ENCODE peak calls at places on chromosome 11, in four cellular contexts. One of them, this sample, is unnamed. For H3K4me1, the result is how much of the 10 kb centered on the place peaks cover.

GRCh38 chr11:123577081-123577598 is 77.3 kb downstream of the SCN3B start:
- DNase-seq in trophoblast cell: peak
- DNase-seq in GM23338: peak
- DNase-seq in astrocyte: peak
- DNase-seq in this sample: no peak

GRCh38 chr11:65899356-65900124 is 648 bp downstream of the FOSL1 start:
- DNase-seq in trophoblast cell: peak
- DNase-seq in GM23338: peak
- DNase-seq in astrocyte: peak
- DNase-seq in this sample: peak

GRCh38 chr11:128714881-128715280 is 21.0 kb downstream of the FLI1 start:
- DNase-seq in trophoblast cell: peak
- DNase-seq in GM23338: no peak
- DNase-seq in astrocyte: peak
- DNase-seq in this sample: peak

GRCh38 chr11:3195251-3196160 is 23.1 kb downstream of the MRGPRG start:
- DNase-seq in trophoblast cell: no peak
- DNase-seq in GM23338: peak
- DNase-seq in astrocyte: no peak
- DNase-seq in this sample: no peak

GRCh38 chr11:75113049-75113448 is 16.4 kb upstream of the OR2AT4 start:
- DNase-seq in trophoblast cell: no peak
- DNase-seq in GM23338: no peak
- DNase-seq in astrocyte: no peak
- DNase-seq in this sample: no peak

GRCh38 chr11:66334605-66335442 is 1.4 kb downstream of the RIN1 start:
- DNase-seq in trophoblast cell: no peak
- DNase-seq in GM23338: no peak
- DNase-seq in astrocyte: no peak
- DNase-seq in this sample: no peak

GRCh38 chr11:108199446-108200321 is 22.8 kb downstream of the NPAT start:
- DNase-seq in trophoblast cell: peak
- DNase-seq in GM23338: peak
- DNase-seq in astrocyte: peak
- DNase-seq in this sample: peak

GRCh38 chr11:108881136-108881535 is 216.3 kb downstream of the DDX10 start:
- DNase-seq in trophoblast cell: no peak
- DNase-seq in GM23338: no peak
- DNase-seq in astrocyte: no peak
- DNase-seq in this sample: no peak

GRCh38 chr11:103544874-103545273 is 435.6 kb downstream of the DYNC2H1 start:
- DNase-seq in trophoblast cell: no peak
- DNase-seq in GM23338: no peak
- DNase-seq in astrocyte: peak
- DNase-seq in this sample: no peak

GRCh38 chr11:61560751-61561150 is 20.1 kb downstream of the SYT7 start:
- DNase-seq in trophoblast cell: no peak
- DNase-seq in GM23338: no peak
- DNase-seq in astrocyte: no peak
- DNase-seq in this sample: no peak

GRCh38 chr11:101974771-101975170 is 58.4 kb upstream of the ANGPTL5 start:
- DNase-seq in trophoblast cell: no peak
- DNase-seq in GM23338: no peak
- DNase-seq in astrocyte: no peak
- DNase-seq in this sample: no peak

GRCh38 chr11:109405671-109406070 is 16.3 kb upstream of the C11orf87 start:
- DNase-seq in trophoblast cell: no peak
- DNase-seq in GM23338: no peak
- DNase-seq in astrocyte: peak
- DNase-seq in this sample: no peak

GRCh38 chr11:111067994-111068393 is 177.5 kb upstream of the POU2AF2 start:
- DNase-seq in trophoblast cell: no peak
- DNase-seq in GM23338: no peak
- DNase-seq in astrocyte: no peak
- DNase-seq in this sample: no peak

GRCh38 chr11:68659158-68659921 is 25.0 kb upstream of the GAL start:
- DNase-seq in trophoblast cell: no peak
- DNase-seq in GM23338: no peak
- DNase-seq in astrocyte: peak
- DNase-seq in this sample: peak

GRCh38 chr11:70205766-70206165 is 2.7 kb downstream of the FADD start:
- DNase-seq in trophoblast cell: no peak
- DNase-seq in GM23338: no peak
- DNase-seq in astrocyte: no peak
- DNase-seq in this sample: no peak

GRCh38 chr11:64655901-64656601 is 65.0 kb downstream of the SLC22A12 start:
- DNase-seq in trophoblast cell: no peak
- DNase-seq in GM23338: no peak
- DNase-seq in astrocyte: no peak
- DNase-seq in this sample: no peak

GRCh38 chr11:130474637-130475400 is 26.4 kb downstream of the ADAMTS15 start:
- DNase-seq in trophoblast cell: no peak
- DNase-seq in GM23338: no peak
- DNase-seq in astrocyte: no peak
- DNase-seq in this sample: no peak

GRCh38 chr11:14376920-14377319 is 17.9 kb upstream of the RRAS2 start:
- DNase-seq in trophoblast cell: peak
- DNase-seq in GM23338: no peak
- DNase-seq in astrocyte: no peak
- DNase-seq in this sample: no peak

GRCh38 chr11:21460082-21460481 is 732.8 kb upstream of the ANO5 start:
- DNase-seq in trophoblast cell: no peak
- DNase-seq in GM23338: no peak
- DNase-seq in astrocyte: no peak
- DNase-seq in this sample: no peak

GRCh38 chr11:130904380-130904779 is 11.9 kb downstream of the SNX19 start:
- DNase-seq in trophoblast cell: no peak
- DNase-seq in GM23338: peak
- DNase-seq in astrocyte: no peak
- DNase-seq in this sample: no peak

GRCh38 chr11:124879999-124880611 is 14.9 kb downstream of the ROBO3 start:
- DNase-seq in trophoblast cell: no peak
- DNase-seq in GM23338: no peak
- DNase-seq in astrocyte: no peak
- DNase-seq in this sample: no peak

GRCh38 chr11:3109921-3110706 is 52.9 kb upstream of the CARS1 start:
- DNase-seq in trophoblast cell: peak
- DNase-seq in GM23338: peak
- DNase-seq in astrocyte: no peak
- DNase-seq in this sample: peak

GRCh38 chr11:132427611-132428010 is 1057.2 kb downstream of the NTM start:
- DNase-seq in trophoblast cell: no peak
- DNase-seq in GM23338: no peak
- DNase-seq in astrocyte: peak
- DNase-seq in this sample: no peak
- H3K4me2 ChIP-seq in trophoblast cell: no peak
- H3K4me2 ChIP-seq in GM23338: no peak
- H3K4me2 ChIP-seq in astrocyte: peak
- H3K4me2 ChIP-seq in this sample: no peak

GRCh38 chr11:116794851-116795250 is 3.2 kb upstream of the APOA5 start:
- DNase-seq in trophoblast cell: no peak
- DNase-seq in GM23338: no peak
- DNase-seq in astrocyte: no peak
- DNase-seq in this sample: no peak

GRCh38 chr11:116796548-116796947 is 4.9 kb upstream of the APOA5 start:
- DNase-seq in trophoblast cell: no peak
- DNase-seq in GM23338: no peak
- DNase-seq in astrocyte: no peak
- DNase-seq in this sample: no peak

GRCh38 chr11:116798368-116798767 is 6.7 kb upstream of the APOA5 start:
- DNase-seq in trophoblast cell: no peak
- DNase-seq in GM23338: no peak
- DNase-seq in astrocyte: no peak
- DNase-seq in this sample: no peak

GRCh38 chr11:116800610-116801009 is 8.9 kb upstream of the APOA5 start:
- DNase-seq in trophoblast cell: no peak
- DNase-seq in GM23338: no peak
- DNase-seq in astrocyte: no peak
- DNase-seq in this sample: no peak

DNA sequence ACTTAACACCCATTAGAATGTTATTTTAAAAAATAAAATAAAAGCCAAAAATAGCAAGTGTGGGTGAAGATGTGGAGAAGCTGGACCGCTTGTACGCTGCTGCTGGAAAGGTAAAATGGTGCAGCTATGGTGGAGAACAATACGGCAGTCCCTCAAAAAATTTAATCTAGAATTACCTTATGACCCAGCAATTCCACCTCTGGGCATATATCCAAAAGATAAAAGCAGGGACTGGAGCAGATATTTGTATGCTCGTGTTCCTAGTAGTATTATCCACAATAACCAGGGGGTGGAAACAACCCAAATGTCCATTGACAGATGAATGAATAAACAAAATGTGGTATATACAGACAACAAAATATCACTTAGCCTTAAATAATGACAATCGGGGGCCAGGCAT is 6.1 kb upstream of the APOA5 start:
- DNase-seq in trophoblast cell: no peak
- DNase-seq in GM23338: no peak
- DNase-seq in astrocyte: no peak
- DNase-seq in this sample: no peak
- H2AFZ ChIP-seq in trophoblast cell: no peak
- H2AFZ ChIP-seq in GM23338: no peak
- H2AFZ ChIP-seq in astrocyte: no peak
- H2AFZ ChIP-seq in this sample: no peak

DNA sequence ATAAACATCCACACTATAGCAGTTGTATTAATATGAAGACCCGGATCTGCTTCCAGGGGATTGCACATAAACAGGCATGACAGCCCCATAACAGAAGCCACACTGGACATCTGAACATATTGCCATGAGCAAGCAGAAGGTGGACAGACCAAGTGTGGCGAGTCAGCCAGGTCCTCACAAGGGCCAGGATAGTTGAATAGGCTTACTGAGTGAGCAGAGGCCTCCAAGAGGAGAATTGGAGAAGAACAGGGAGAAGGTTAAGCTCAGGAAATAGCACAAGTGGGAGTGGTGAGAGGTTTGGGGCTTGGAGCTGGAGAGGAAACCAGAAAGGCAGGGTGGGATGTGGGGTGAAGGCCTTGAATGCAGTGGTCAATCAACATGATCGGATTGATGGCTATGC is 10.8 kb downstream of the SLC35C1 start:
- DNase-seq in trophoblast cell: no peak
- DNase-seq in GM23338: peak
- DNase-seq in astrocyte: no peak
- DNase-seq in this sample: peak
- H3K4me1 ChIP-seq in trophoblast cell: under half
- H3K4me1 ChIP-seq in GM23338: under half
- H3K4me1 ChIP-seq in astrocyte: under half
- H3K4me1 ChIP-seq in this sample: under half

GRCh38 chr11:35166369-35167360 is 27.7 kb downstream of the CD44 start:
- DNase-seq in trophoblast cell: peak
- DNase-seq in GM23338: no peak
- DNase-seq in astrocyte: peak
- DNase-seq in this sample: peak
- H3K4me2 ChIP-seq in trophoblast cell: no peak
- H3K4me2 ChIP-seq in GM23338: no peak
- H3K4me2 ChIP-seq in astrocyte: peak
- H3K4me2 ChIP-seq in this sample: peak

DNA sequence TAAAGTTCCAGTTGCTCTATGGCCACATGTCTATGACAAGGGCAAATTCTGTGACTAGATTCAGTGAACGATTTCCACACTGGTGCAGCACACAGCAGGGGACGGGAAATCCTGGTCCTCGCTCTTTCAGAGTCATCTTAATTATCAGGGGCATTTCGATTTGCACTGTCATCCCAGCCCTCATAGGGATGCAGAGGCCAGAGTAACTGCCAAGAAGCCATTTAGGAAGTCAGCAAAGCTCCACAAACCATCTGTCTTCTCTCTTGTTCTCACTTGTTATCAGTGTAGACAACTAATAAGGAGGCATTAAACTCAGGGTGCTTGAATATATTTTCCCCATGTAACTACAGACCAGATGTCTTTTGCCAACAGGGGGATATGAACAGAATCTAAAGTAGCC is 151.7 kb downstream of the STK33 start:
- DNase-seq in trophoblast cell: no peak
- DNase-seq in GM23338: peak
- DNase-seq in astrocyte: no peak
- DNase-seq in this sample: no peak
- H2AFZ ChIP-seq in trophoblast cell: no peak
- H2AFZ ChIP-seq in GM23338: no peak
- H2AFZ ChIP-seq in astrocyte: no peak
- H2AFZ ChIP-seq in this sample: no peak

DNA sequence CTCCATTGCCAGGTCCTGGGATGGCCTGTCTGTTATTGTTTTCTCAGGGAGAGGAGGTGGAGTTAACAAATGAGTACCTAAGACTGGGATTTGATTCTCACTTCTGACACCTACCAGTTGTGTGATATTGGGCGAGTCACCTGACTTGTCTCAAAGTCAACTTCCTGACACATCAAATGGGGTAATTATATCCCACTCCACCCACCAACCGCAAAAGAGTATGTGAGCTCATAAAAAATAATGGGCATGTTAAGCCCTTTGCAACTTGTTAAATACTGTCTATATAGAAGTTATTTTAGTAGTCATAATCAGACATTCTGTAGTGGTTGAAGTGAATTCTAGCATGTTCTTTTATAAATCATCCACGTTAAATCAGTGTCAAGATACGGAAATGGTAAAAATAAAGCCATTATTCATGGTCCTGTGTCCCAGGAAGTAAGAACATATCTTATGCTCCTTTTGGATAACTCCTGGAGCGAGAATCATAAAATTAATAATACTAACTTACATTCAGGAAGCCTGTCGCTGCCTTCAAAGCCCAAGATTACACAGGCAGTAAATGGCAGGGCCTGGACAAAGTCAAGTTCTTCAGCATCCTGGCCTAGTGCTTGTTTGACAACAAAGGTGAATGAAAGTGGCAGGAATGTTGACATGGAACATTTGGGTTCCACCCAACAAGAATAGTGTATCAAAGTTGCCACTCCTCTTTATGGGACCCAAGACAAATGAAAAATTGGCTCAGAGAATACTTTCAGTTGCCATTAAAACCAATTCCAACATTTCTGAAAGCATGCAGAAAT is 54.3 kb downstream of the SYTL2 start:
- DNase-seq in trophoblast cell: no peak
- DNase-seq in GM23338: no peak
- DNase-seq in astrocyte: no peak
- DNase-seq in this sample: no peak
- H3K4me1 ChIP-seq in trophoblast cell: under half
- H3K4me1 ChIP-seq in GM23338: under half
- H3K4me1 ChIP-seq in astrocyte: under half
- H3K4me1 ChIP-seq in this sample: under half

GRCh38 chr11:44104472-44105294 is 9.2 kb downstream of the EXT2 start:
- DNase-seq in trophoblast cell: no peak
- DNase-seq in GM23338: peak
- DNase-seq in astrocyte: no peak
- DNase-seq in this sample: no peak
- H3K4me2 ChIP-seq in trophoblast cell: no peak
- H3K4me2 ChIP-seq in GM23338: no peak
- H3K4me2 ChIP-seq in astrocyte: no peak
- H3K4me2 ChIP-seq in this sample: no peak

This sample was measured in PC-9.